ENCODE peak calls at places on chromosome 2, in nine cellular contexts. One of them, this sample, is unnamed.

GRCh38 chr2:166173263-166173662 is 45.4 kb upstream of the SCN1A start:
- ATAC-seq in left cardiac atrium: no peak
- ATAC-seq in upper lobe of left lung: no peak
- ATAC-seq in upper lobe of right lung: no peak
- ATAC-seq in heart right ventricle: no peak
- ATAC-seq in right lobe of liver: no peak
- ATAC-seq in mucosa of descending colon: no peak
- ATAC-seq in CD4-positive, alpha-beta T cell: no peak
- ATAC-seq in activated T-cell treated with anti-CD3 and anti-CD28 coated beads, Interleukin-2, amount 50 U/mL, for 4 hours: no peak
- ATAC-seq in this sample: no peak

GRCh38 chr2:163664610-163665009 is 71.2 kb downstream of the FIGN start:
- ATAC-seq in left cardiac atrium: no peak
- ATAC-seq in upper lobe of left lung: no peak
- ATAC-seq in upper lobe of right lung: no peak
- ATAC-seq in heart right ventricle: no peak
- ATAC-seq in right lobe of liver: no peak
- ATAC-seq in mucosa of descending colon: no peak
- ATAC-seq in CD4-positive, alpha-beta T cell: no peak
- ATAC-seq in activated T-cell treated with anti-CD3 and anti-CD28 coated beads, Interleukin-2, amount 50 U/mL, for 4 hours: no peak
- ATAC-seq in this sample: no peak

GRCh38 chr2:430280-431040 is 142.6 kb upstream of the ALKAL2 start:
- ATAC-seq in left cardiac atrium: no peak
- ATAC-seq in upper lobe of left lung: peak; percentile 31
- ATAC-seq in upper lobe of right lung: peak; percentile 15
- ATAC-seq in heart right ventricle: no peak
- ATAC-seq in right lobe of liver: no peak
- ATAC-seq in mucosa of descending colon: peak; percentile 47
- ATAC-seq in CD4-positive, alpha-beta T cell: peak; percentile 45
- ATAC-seq in activated T-cell treated with anti-CD3 and anti-CD28 coated beads, Interleukin-2, amount 50 U/mL, for 4 hours: no peak
- ATAC-seq in this sample: no peak

GRCh38 chr2:10537522-10538195 is 89.5 kb upstream of the ODC1 start:
- ATAC-seq in left cardiac atrium: no peak
- ATAC-seq in upper lobe of left lung: no peak
- ATAC-seq in upper lobe of right lung: no peak
- ATAC-seq in heart right ventricle: no peak
- ATAC-seq in right lobe of liver: no peak
- ATAC-seq in mucosa of descending colon: no peak
- ATAC-seq in CD4-positive, alpha-beta T cell: peak; percentile 46
- ATAC-seq in activated T-cell treated with anti-CD3 and anti-CD28 coated beads, Interleukin-2, amount 50 U/mL, for 4 hours: peak; percentile 30
- ATAC-seq in this sample: no peak

GRCh38 chr2:158745067-158745865 is 49.9 kb upstream of the DAPL1 start:
- ATAC-seq in left cardiac atrium: peak; percentile 54
- ATAC-seq in upper lobe of left lung: peak; percentile 39
- ATAC-seq in upper lobe of right lung: peak; percentile 57
- ATAC-seq in heart right ventricle: peak; percentile 64
- ATAC-seq in right lobe of liver: peak; percentile 85
- ATAC-seq in mucosa of descending colon: peak; percentile 51
- ATAC-seq in CD4-positive, alpha-beta T cell: peak; percentile 43
- ATAC-seq in activated T-cell treated with anti-CD3 and anti-CD28 coated beads, Interleukin-2, amount 50 U/mL, for 4 hours: peak; percentile 38
- ATAC-seq in this sample: peak; percentile 70

GRCh38 chr2:146669735-146670134 is 1175.1 kb upstream of the ACVR2A start:
- ATAC-seq in left cardiac atrium: no peak
- ATAC-seq in upper lobe of left lung: no peak
- ATAC-seq in upper lobe of right lung: no peak
- ATAC-seq in heart right ventricle: no peak
- ATAC-seq in right lobe of liver: no peak
- ATAC-seq in mucosa of descending colon: no peak
- ATAC-seq in CD4-positive, alpha-beta T cell: no peak
- ATAC-seq in activated T-cell treated with anti-CD3 and anti-CD28 coated beads, Interleukin-2, amount 50 U/mL, for 4 hours: no peak
- ATAC-seq in this sample: no peak

GRCh38 chr2:181106229-181106628 is 125.8 kb downstream of the UBE2E3 start:
- ATAC-seq in left cardiac atrium: no peak
- ATAC-seq in upper lobe of left lung: no peak
- ATAC-seq in upper lobe of right lung: no peak
- ATAC-seq in heart right ventricle: no peak
- ATAC-seq in right lobe of liver: no peak
- ATAC-seq in mucosa of descending colon: no peak
- ATAC-seq in CD4-positive, alpha-beta T cell: no peak
- ATAC-seq in activated T-cell treated with anti-CD3 and anti-CD28 coated beads, Interleukin-2, amount 50 U/mL, for 4 hours: no peak
- ATAC-seq in this sample: no peak

GRCh38 chr2:238523158-238524110 is 96.7 kb downstream of the ASB1 start:
- ATAC-seq in left cardiac atrium: peak; percentile 15
- ATAC-seq in upper lobe of left lung: peak; percentile 61
- ATAC-seq in upper lobe of right lung: peak; percentile 8
- ATAC-seq in heart right ventricle: peak; percentile 68
- ATAC-seq in right lobe of liver: no peak
- ATAC-seq in mucosa of descending colon: peak; percentile 28
- ATAC-seq in CD4-positive, alpha-beta T cell: no peak
- ATAC-seq in activated T-cell treated with anti-CD3 and anti-CD28 coated beads, Interleukin-2, amount 50 U/mL, for 4 hours: no peak
- ATAC-seq in this sample: peak; percentile 12

GRCh38 chr2:6683481-6683880 is 182.2 kb downstream of the CMPK2 start:
- ATAC-seq in left cardiac atrium: no peak
- ATAC-seq in upper lobe of left lung: no peak
- ATAC-seq in upper lobe of right lung: no peak
- ATAC-seq in heart right ventricle: no peak
- ATAC-seq in right lobe of liver: no peak
- ATAC-seq in mucosa of descending colon: no peak
- ATAC-seq in CD4-positive, alpha-beta T cell: no peak
- ATAC-seq in activated T-cell treated with anti-CD3 and anti-CD28 coated beads, Interleukin-2, amount 50 U/mL, for 4 hours: no peak
- ATAC-seq in this sample: no peak

GRCh38 chr2:204486855-204487254 is 58.4 kb upstream of the PARD3B start:
- ATAC-seq in left cardiac atrium: no peak
- ATAC-seq in upper lobe of left lung: peak; percentile 47
- ATAC-seq in upper lobe of right lung: no peak
- ATAC-seq in heart right ventricle: no peak
- ATAC-seq in right lobe of liver: no peak
- ATAC-seq in mucosa of descending colon: peak; percentile 56
- ATAC-seq in CD4-positive, alpha-beta T cell: no peak
- ATAC-seq in activated T-cell treated with anti-CD3 and anti-CD28 coated beads, Interleukin-2, amount 50 U/mL, for 4 hours: no peak
- ATAC-seq in this sample: peak; percentile 76

GRCh38 chr2:62577994-62578836 is 72.2 kb upstream of the TMEM17 start:
- ATAC-seq in left cardiac atrium: no peak
- ATAC-seq in upper lobe of left lung: peak; percentile 58
- ATAC-seq in upper lobe of right lung: no peak
- ATAC-seq in heart right ventricle: peak; percentile 52
- ATAC-seq in right lobe of liver: no peak
- ATAC-seq in mucosa of descending colon: no peak
- ATAC-seq in CD4-positive, alpha-beta T cell: no peak
- ATAC-seq in activated T-cell treated with anti-CD3 and anti-CD28 coated beads, Interleukin-2, amount 50 U/mL, for 4 hours: no peak
- ATAC-seq in this sample: peak; percentile 80